ENCODE peak calls at places on chromosomes 2 and 18, in eight cellular contexts. G is stomach, Y is prostate gland, E is suprapubic skin, B is heart left ventricle, V is breast epithelium, X is H1, P is tibial nerve. A is an unnamed sample.

GRCh38 chr2:84388133-84388532 is 70.9 kb downstream of the SUCLG1 start:
- DNase-seq in X (no peak), B (no peak), Y (no peak), G (no peak), P (no peak), V (no peak), E (no peak), A (no peak)

GRCh38 chr2:195543902-195544894 is 112.8 kb upstream of the SLC39A10 start:
- DNase-seq in P (no peak), V (no peak), B (no peak), Y (no peak), E (no peak), X (no peak), G (no peak), A (no peak)

GRCh38 chr2:71630110-71630967 is 177.0 kb downstream of the DYSF start:
- DNase-seq in P (no peak), E (no peak), G (no peak), X (no peak), Y (no peak), B (no peak), V (no peak), A (no peak)

GRCh38 chr2:115129502-115129901 is 687.1 kb downstream of the DPP10 start:
- DNase-seq in P (no peak), V (no peak), X (no peak), E (no peak), G (no peak), Y (no peak), B (no peak), A (no peak)

GRCh38 chr2:180872256-180872655 is 108.1 kb upstream of the UBE2E3 start:
- DNase-seq in B (no peak), E (no peak), V (no peak), Y (no peak), P (no peak), X (no peak), G (no peak), A (no peak)

GRCh38 chr2:10188211-10188610 is 65.7 kb downstream of the RRM2 start:
- DNase-seq in Y (no peak), X (no peak), V (no peak), G (peak; percentile 51), P (no peak), E (no peak), B (no peak), A (no peak)

GRCh38 chr18:44107187-44107586 is 573.5 kb upstream of the SETBP1 start:
- DNase-seq in B (no peak), V (no peak), Y (no peak), G (no peak), X (no peak), E (no peak), P (no peak), A (no peak)

GRCh38 chr2:204634564-204634963 is 89.3 kb downstream of the PARD3B start:
- DNase-seq in G (no peak), E (no peak), B (no peak), Y (no peak), V (no peak), P (no peak), X (no peak), A (no peak)

GRCh38 chr18:32450874-32451273 is 19.8 kb downstream of the GAREM1 start:
- DNase-seq in P (no peak), E (no peak), Y (no peak), G (no peak), V (no peak), X (no peak), B (no peak), A (no peak)

GRCh38 chr2:10486601-10487079 is 38.5 kb upstream of the ODC1 start:
- DNase-seq in Y (no peak), E (peak; percentile 32), G (peak; percentile 73), P (no peak), V (no peak), X (peak; percentile 17), B (no peak), A (peak; percentile 50)

GRCh38 chr2:101185656-101186055 is 34.5 kb upstream of the TBC1D8 start:
- DNase-seq in X (no peak), E (no peak), V (no peak), Y (no peak), B (no peak), P (no peak), G (no peak), A (no peak)

GRCh38 chr2:149164827-149165226 is 126.3 kb downstream of the LYPD6B start:
- DNase-seq in X (no peak), B (no peak), G (no peak), Y (no peak), V (no peak), E (no peak), P (no peak), A (no peak)

GRCh38 chr2:49175831-49176230 is 21.5 kb upstream of the FSHR start:
- DNase-seq in E (no peak), V (no peak), B (no peak), Y (no peak), X (no peak), G (no peak), P (no peak), A (no peak)

GRCh38 chr2:3149441-3150217 is 228.0 kb downstream of the EIPR1 start:
- DNase-seq in V (no peak), E (no peak), G (no peak), P (no peak), B (no peak), Y (peak; percentile 9), X (no peak), A (no peak)

GRCh38 chr2:189819297-189819704 is 35.1 kb downstream of the PMS1 start:
- DNase-seq in P (no peak), B (no peak), X (no peak), G (no peak), V (no peak), E (no peak), Y (no peak), A (no peak)

GRCh38 chr2:73366060-73366459 is 19.6 kb upstream of the ALMS1 start:
- DNase-seq in V (no peak), E (no peak), G (no peak), Y (no peak), P (no peak), B (no peak), X (no peak), A (no peak)

GRCh38 chr18:21571763-21572162 is 28.7 kb downstream of the ESCO1 start:
- DNase-seq in E (no peak), Y (no peak), P (no peak), X (no peak), B (no peak), G (no peak), V (no peak), A (no peak)

GRCh38 chr2:7801212-7801611 is 880.6 kb upstream of the ID2 start:
- DNase-seq in G (no peak), E (no peak), X (no peak), P (no peak), V (no peak), B (no peak), Y (no peak), A (no peak)

GRCh38 chr2:128290356-128290755 is 28.3 kb downstream of the HS6ST1 start:
- DNase-seq in G (no peak), P (no peak), Y (no peak), B (no peak), E (no peak), V (no peak), X (no peak), A (no peak)

GRCh38 chr2:128291161-128291843 is 27.4 kb downstream of the HS6ST1 start:
- DNase-seq in B (no peak), P (no peak), E (no peak), X (no peak), V (no peak), Y (no peak), G (no peak), A (no peak)

GRCh38 chr2:128292599-128293425 is 25.9 kb downstream of the HS6ST1 start:
- DNase-seq in P (no peak), X (no peak), B (no peak), E (no peak), V (no peak), G (no peak), Y (no peak), A (no peak)

GRCh38 chr2:128293426-128293755 is 25.3 kb downstream of the HS6ST1 start:
- DNase-seq in X (no peak), P (no peak), Y (no peak), G (no peak), E (no peak), V (no peak), B (no peak), A (no peak)

DNA sequence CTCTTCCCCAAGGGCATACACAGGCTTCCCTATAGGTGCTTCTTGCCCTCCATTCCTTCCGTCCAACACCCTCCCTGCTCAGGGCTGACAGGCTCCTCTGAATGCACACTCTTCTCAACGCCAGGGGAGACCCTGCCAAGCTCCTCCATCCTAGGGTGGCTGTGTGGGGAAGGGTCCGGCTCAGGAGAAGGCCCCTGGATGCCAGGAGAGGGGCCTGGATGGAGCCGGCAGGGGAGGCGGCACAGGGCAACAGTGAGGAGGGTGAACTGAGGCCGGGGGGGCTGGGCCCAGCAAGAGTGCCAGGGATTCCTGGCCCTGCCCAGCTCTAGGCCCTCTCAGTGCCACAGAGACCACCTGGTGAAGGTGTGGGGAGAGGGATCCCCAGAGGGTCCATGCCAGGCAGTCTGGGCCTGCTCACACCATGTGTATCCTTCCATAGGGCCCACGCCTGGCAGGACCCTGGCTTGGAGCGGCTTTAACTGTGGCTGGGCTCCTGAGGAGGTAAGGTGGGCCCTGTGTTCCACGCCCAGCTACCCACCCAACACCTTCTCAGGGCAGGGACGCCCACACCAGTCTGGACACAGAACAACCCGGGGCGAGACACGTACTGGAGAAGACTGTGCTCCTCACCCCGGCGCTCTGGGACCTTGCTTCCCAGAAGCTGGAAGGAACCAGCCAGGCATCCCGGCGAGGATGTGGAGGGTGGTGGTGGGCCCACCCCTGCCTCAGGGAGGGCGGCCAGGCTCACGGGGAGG is 26.6 kb downstream of the HS6ST1 start:
- DNase-seq in X (no peak), B (no peak), Y (no peak), G (no peak), P (no peak), V (no peak), E (no peak), A (no peak)
- TF ChIP-seq POLR2A in X (no peak), B (no peak), Y (no peak), G (no peak), P (no peak), V (no peak), E (no peak), A (no peak)

DNA sequence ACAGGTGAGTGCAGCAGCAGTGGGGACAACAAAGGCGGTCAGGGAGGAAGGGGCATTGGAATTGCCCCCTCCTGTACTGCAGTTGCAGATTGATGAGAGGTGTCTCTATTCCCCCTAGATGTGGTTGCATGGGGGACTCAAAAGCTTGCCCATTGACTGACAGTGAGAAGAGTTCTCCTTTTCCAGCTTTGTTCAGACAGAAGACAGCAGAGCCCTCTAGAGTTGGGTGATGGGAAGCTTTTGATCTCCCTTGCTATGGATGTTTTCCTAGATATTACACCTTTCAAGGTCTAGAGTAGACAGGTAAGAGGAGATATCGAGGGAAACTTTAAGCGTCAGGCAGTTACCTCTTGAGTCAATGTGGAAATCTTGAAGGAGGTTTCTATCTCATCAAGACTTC is 2.9 kb downstream of the PROKR1 start:
- DNase-seq in B (no peak), E (no peak), G (no peak), X (no peak), Y (no peak), V (no peak), P (no peak), A (no peak)
- TF ChIP-seq CTCF in B (no peak), E (no peak), G (no peak), X (no peak), Y (no peak), V (no peak), P (no peak), A (no peak)

GRCh38 chr2:43190305-43191052 is 35.9 kb downstream of the ZFP36L2 start:
- DNase-seq in Y (no peak), E (no peak), G (no peak), P (no peak), X (no peak), B (no peak), V (no peak), A (no peak)
- H3K4me3 ChIP-seq in Y (no peak overlapping the region), E (no peak overlapping the region), G (no peak overlapping the region), P (no peak overlapping the region), X (no peak overlapping the region), B (no peak overlapping the region), V (no peak overlapping the region), A (no peak overlapping the region)

GRCh38 chr2:109663721-109664120 is 49.6 kb downstream of the SOWAHC start:
- DNase-seq in E (no peak), P (peak; percentile 35), Y (peak; percentile 53), V (no peak), B (peak; percentile 64), G (no peak), X (no peak), A (peak; percentile 84)
- TF ChIP-seq POLR2A in E (no peak), P (no peak), Y (no peak), V (no peak), B (no peak), G (no peak), X (no peak), A (no peak)

A was measured in lower leg skin.